ENCODE peak calls at places on chromosomes 7 and 10, in six cellular contexts. Q is HepG2, P is K562, V is IMR-90, U is HEK293T, F is A549. L is an unnamed sample.
A peak's percentile ranks its signal among the peaks of the same experiment; 100 is the strongest.

GRCh38 chr10:116097239-116097751 is 175.7 kb downstream of the GFRA1 start:
- DNase-seq in Q (no peak), P (no peak), V (no peak), U (no peak), F (no peak), L (no peak)

GRCh38 chr10:44956717-44957706 is 2.6 kb upstream of the RASSF4 start:
- DNase-seq in Q (no peak), P (no peak), V (no peak), U (no peak), F (no peak), L (no peak)

GRCh38 chr10:17918187-17918903 is 33.4 kb upstream of the SLC39A12 start:
- DNase-seq in Q (no peak), P (no peak), V (no peak), U (no peak), F (no peak), L (no peak)

GRCh38 chr10:101223274-101224059 is 5.8 kb downstream of the LBX1 start:
- DNase-seq in Q (no peak), P (no peak), V (no peak), U (no peak), F (no peak), L (no peak)

GRCh38 chr10:56359837-56360236 is 1.2 kb downstream of the ZWINT start:
- DNase-seq in Q (no peak), P (no peak), V (no peak), U (no peak), F (no peak), L (no peak)

GRCh38 chr10:76086571-76087260 is 655.3 kb downstream of the LRMDA start:
- DNase-seq in Q (peak; percentile 60), P (peak; percentile 49), V (peak; percentile 50), U (peak; percentile 76), F (peak; percentile 65), L (peak; percentile 4)

GRCh38 chr10:80509403-80510161 is 28.1 kb upstream of the SH2D4B start:
- DNase-seq in Q (no peak), P (no peak), V (peak; percentile 81), U (no peak), F (peak; percentile 85), L (no peak)

GRCh38 chr7:148699024-148699771 is 495 bp downstream of the CUL1 start:
- DNase-seq in Q (peak; percentile 65), P (peak; percentile 82), V (peak; percentile 45), U (peak; percentile 64), F (peak; percentile 46), L (no peak)

GRCh38 chr7:110646814-110647213 is 444.1 kb upstream of the LRRN3 start:
- DNase-seq in Q (no peak), P (no peak), V (no peak), U (no peak), F (no peak), L (no peak)

GRCh38 chr10:68560201-68560915 is at the start of gene TET1:
- DNase-seq in Q (peak; percentile 64), P (peak; percentile 90), V (peak; percentile 59), U (peak; percentile 74), F (peak; percentile 61), L (no peak)

GRCh38 chr7:147197006-147197405 is 1080.4 kb downstream of the CNTNAP2 start:
- DNase-seq in Q (peak; percentile 7), P (no peak), V (no peak), U (no peak), F (peak; percentile 48), L (no peak)

GRCh38 chr10:74231375-74231774 is 80.4 kb downstream of the ADK start:
- DNase-seq in Q (peak; percentile 20), P (no peak), V (peak; percentile 43), U (no peak), F (peak; percentile 24), L (no peak)

GRCh38 chr7:49023345-49024330 is 99.3 kb downstream of the CDC14C start:
- DNase-seq in Q (no peak), P (no peak), V (no peak), U (no peak), F (no peak), L (no peak)

GRCh38 chr7:107206136-107206535 is 37.3 kb downstream of the HBP1 start:
- DNase-seq in Q (no peak), P (no peak), V (no peak), U (no peak), F (no peak), L (no peak)

GRCh38 chr7:129405527-129405926 is 28.7 kb upstream of the STRIP2 start:
- DNase-seq in Q (no peak), P (no peak), V (no peak), U (no peak), F (no peak), L (peak; percentile 8)

GRCh38 chr7:117248810-117249209 is 74.0 kb downstream of the WNT2 start:
- DNase-seq in Q (no peak), P (no peak), V (peak; percentile 71), U (no peak), F (no peak), L (no peak)

GRCh38 chr7:2803342-2803692 is 40.8 kb downstream of the GNA12 start:
- DNase-seq in Q (no peak), P (no peak), V (no peak), U (no peak), F (no peak), L (no peak)

GRCh38 chr7:129777195-129777844 is 165.8 kb downstream of the NRF1 start:
- DNase-seq in Q (no peak), P (no peak), V (no peak), U (no peak), F (no peak), L (no peak)

GRCh38 chr10:44569193-44570091 is 184.5 kb upstream of the CXCL12 start:
- DNase-seq in Q (no peak), P (no peak), V (peak; percentile 89), U (no peak), F (no peak), L (no peak)

GRCh38 chr10:9305018-9305655 is 1250.6 kb downstream of the GATA3 start:
- DNase-seq in Q (peak; percentile 9), P (no peak), V (peak; percentile 19), U (peak; percentile 11), F (peak; percentile 41), L (no peak)

GRCh38 chr10:119807960-119808697 is 64.5 kb downstream of the MCMBP start:
- DNase-seq in Q (no peak), P (no peak), V (peak; percentile 93), U (no peak), F (no peak), L (no peak)

GRCh38 chr10:132665946-132666732 is 119.8 kb downstream of the NKX6-2 start:
- DNase-seq in Q (no peak), P (peak; percentile 20), V (peak; percentile 97), U (no peak), F (peak; percentile 71), L (no peak)

GRCh38 chr10:130388746-130389145 is 252.6 kb downstream of the GLRX3 start:
- DNase-seq in Q (no peak), P (no peak), V (no peak), U (no peak), F (no peak), L (no peak)

DNA sequence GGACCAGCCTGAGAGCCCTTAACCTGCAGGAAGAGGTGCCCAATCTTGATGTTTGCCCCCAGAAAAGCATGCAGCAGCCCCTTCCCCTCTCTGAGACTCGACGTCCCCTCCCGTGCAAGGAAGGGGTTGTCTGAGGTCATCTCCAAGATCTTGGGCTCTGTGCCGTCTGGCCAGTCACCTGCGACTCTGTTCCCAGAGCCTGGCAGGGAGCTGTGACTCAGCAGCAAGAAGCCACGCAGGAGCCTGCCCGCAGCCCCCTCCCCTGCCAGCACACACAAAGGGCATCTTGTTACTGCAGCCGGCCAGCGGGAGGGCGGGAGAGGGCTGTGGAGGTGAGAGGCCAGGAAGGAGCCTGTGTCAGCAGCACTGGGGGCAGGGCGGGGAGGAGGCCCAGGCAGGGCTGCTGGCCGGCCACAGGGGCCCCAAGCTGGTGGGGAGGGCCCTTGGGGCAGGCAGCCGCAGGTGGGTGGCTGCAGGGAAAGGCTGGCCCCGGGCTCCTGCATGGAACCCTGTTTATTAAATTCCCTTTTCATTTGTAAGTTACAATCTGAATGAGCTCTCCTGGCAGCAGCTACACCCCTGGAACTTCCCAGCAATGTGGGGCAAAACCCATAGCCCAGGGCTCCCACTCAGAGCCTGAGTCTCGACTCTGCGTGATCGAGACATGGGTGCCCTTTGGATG is 103.7 kb upstream of the ZMIZ1 start:
- DNase-seq in Q (peak; percentile 94), P (peak; percentile 64), V (peak; percentile 60), U (no peak), F (peak; percentile 86), L (no peak)
- TF ChIP-seq BHLHE40 in Q (peak; percentile 43), P (no peak), V (peak; percentile 20), U (no peak), F (no peak), L (no peak)

GRCh38 chr7:63024446-63024845 is 974.2 kb upstream of the ZNF722 start:
- DNase-seq in Q (no peak), P (no peak), V (no peak), U (no peak), F (no peak), L (no peak)

GRCh38 chr7:63028376-63029206 is 970.1 kb upstream of the ZNF722 start:
- DNase-seq in Q (no peak), P (no peak), V (no peak), U (no peak), F (no peak), L (no peak)

GRCh38 chr7:63027075-63027474 is 971.6 kb upstream of the ZNF722 start:
- DNase-seq in Q (no peak), P (no peak), V (no peak), U (no peak), F (no peak), L (no peak)

GRCh38 chr7:63025815-63026214 is 972.8 kb upstream of the ZNF722 start:
- DNase-seq in Q (no peak), P (no peak), V (no peak), U (no peak), F (no peak), L (no peak)

DNA sequence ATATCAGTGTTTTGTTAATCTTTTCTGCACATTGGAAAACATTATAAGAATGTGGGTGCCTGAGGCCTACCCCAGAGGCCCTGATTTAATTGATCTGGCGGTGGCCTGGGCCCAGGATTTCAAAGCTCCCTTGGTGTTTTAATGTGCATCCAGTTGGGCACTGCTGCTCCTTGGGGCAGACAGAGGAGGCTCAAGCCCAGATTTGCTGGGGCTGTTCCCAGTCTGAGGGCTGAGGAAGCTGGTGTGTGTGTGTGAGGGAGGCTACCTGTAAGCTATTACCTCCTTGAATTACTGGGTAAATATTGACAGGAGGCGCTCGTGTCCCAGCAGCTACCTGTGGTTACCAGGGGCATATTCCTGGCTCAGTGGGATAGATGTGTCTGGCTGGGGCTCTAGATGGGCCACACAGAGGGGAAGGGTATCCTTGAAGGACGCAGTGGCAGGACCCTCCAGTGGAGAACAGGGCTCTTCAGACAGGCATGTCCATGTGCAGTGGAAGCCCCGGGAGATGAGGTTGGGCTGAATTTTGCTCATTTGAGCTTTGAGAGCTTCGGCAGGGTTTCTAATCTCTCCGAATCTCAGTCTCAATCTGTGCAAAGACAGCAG is 975.4 kb upstream of the ZNF722 start:
- DNase-seq in Q (no peak), P (no peak), V (no peak), U (no peak), F (no peak), L (no peak)
- TF ChIP-seq BHLHE40 in Q (no peak), P (no peak), V (no peak), U (no peak), F (no peak), L (no peak)

GRCh38 chr7:40646717-40647116 is 511.9 kb downstream of the SUGCT start:
- DNase-seq in Q (no peak), P (no peak), V (peak; percentile 18), U (no peak), F (no peak), L (no peak)
- TF ChIP-seq BHLHE40 in Q (no peak), P (no peak), V (no peak), U (no peak), F (no peak), L (no peak)

GRCh38 chr7:41881313-41882130 is 178.6 kb upstream of the INHBA start:
- DNase-seq in Q (no peak), P (no peak), V (peak; percentile 89), U (no peak), F (no peak), L (peak; percentile 98)
- TF ChIP-seq BHLHE40 in Q (no peak), P (no peak), V (peak; percentile 80), U (no peak), F (no peak), L (peak; percentile 93)